ENCODE peak calls at places on chromosomes 4 and X, in five cellular contexts. P is HEK293T, D is AG20443, B is stomach, A is T follicular helper cell. J is an unnamed sample.
A peak's percentile ranks its signal among the peaks of the same experiment; 100 is the strongest.

GRCh38 chrX:25003066-25003849 is 12.5 kb downstream of the ARX start:
- DNase-seq in A (no peak), B (no peak), D (no peak), P (no peak), J (no peak)

GRCh38 chr4:102935716-102936115 is 66.9 kb downstream of the CISD2 start:
- DNase-seq in A (no peak), D (no peak), P (no peak), B (no peak), J (no peak)

GRCh38 chrX:96004386-96004785 is 680.3 kb upstream of the DIAPH2 start:
- DNase-seq in B (no peak), P (no peak), A (no peak), D (no peak), J (no peak)

GRCh38 chr4:32700838-32701237 is 1980.7 kb downstream of the PCDH7 start:
- DNase-seq in D (no peak), B (no peak), A (no peak), P (no peak), J (no peak)

GRCh38 chr4:152598454-152598853 is 62.6 kb upstream of the FBXW7 start:
- DNase-seq in B (no peak), A (no peak), P (no peak), D (no peak), J (no peak)

GRCh38 chr4:37837446-37837845 is 11.0 kb downstream of the PGM2 start:
- DNase-seq in A (no peak), P (no peak), B (no peak), D (peak; percentile 79), J (peak; percentile 85)

GRCh38 chrX:44544036-44544435 is 1.4 kb upstream of the FUNDC1 start:
- DNase-seq in D (no peak), A (no peak), P (no peak), B (no peak), J (no peak)

GRCh38 chr4:3827616-3828492 is 61.7 kb downstream of the ADRA2C start:
- DNase-seq in D (peak; percentile 91), A (no peak), B (peak; percentile 95), P (no peak), J (no peak)

GRCh38 chrX:133495464-133496391 is 80.4 kb upstream of the GPC4 start:
- DNase-seq in B (peak; percentile 29), D (peak; percentile 63), A (no peak), P (no peak), J (no peak)

GRCh38 chr4:100240008-100240407 is 49.7 kb upstream of the DDIT4L start:
- DNase-seq in A (no peak), P (no peak), D (no peak), B (no peak), J (no peak)

GRCh38 chr4:80610845-80611244 is 275.3 kb downstream of the CFAP299 start:
- DNase-seq in A (no peak), B (no peak), D (peak; percentile 9), P (peak; percentile 13), J (peak; percentile 20)

GRCh38 chrX:125736008-125736729 is 416.5 kb downstream of the TEX13C start:
- DNase-seq in A (no peak), D (no peak), P (no peak), B (no peak), J (no peak)

GRCh38 chr4:30860983-30861382 is 140.8 kb downstream of the PCDH7 start:
- DNase-seq in P (no peak), B (no peak), D (no peak), A (no peak), J (no peak)

GRCh38 chr4:165612936-165613335 is 234.1 kb downstream of the CPE start:
- DNase-seq in B (no peak), D (no peak), P (no peak), A (no peak), J (no peak)

GRCh38 chr4:10380695-10381094 is 76.5 kb downstream of the ZNF518B start:
- DNase-seq in B (no peak), P (no peak), A (no peak), D (peak; percentile 5), J (no peak)

GRCh38 chrX:76253432-76253831 is 80.6 kb downstream of the PBDC1 start:
- DNase-seq in P (peak; percentile 54), D (peak; percentile 25), A (peak; percentile 25), B (peak; percentile 28), J (peak; percentile 26)

GRCh38 chr4:6779667-6780565 is 2.6 kb upstream of the KIAA0232 start:
- DNase-seq in B (no peak), P (no peak), D (no peak), A (no peak), J (no peak)

GRCh38 chr4:78145622-78146021 is 88.5 kb downstream of the FRAS1 start:
- DNase-seq in B (no peak), A (no peak), P (no peak), D (no peak), J (no peak)